ENCODE peak calls at places on chromosomes 1 and 21, in nine cellular contexts. E, K, M, I, W, Q, Y, R and Z are unnamed samples.

GRCh38 chr1:8169364-8170058 is 143.4 kb upstream of the ERRFI1 start:
- DNase-seq in R (no peak), I (peak; percentile 80), W (no peak), Y (peak; percentile 96), E (peak; percentile 87), M (peak; percentile 19), Q (no peak), K (peak; percentile 72), Z (peak; percentile 78)

GRCh38 chr1:94265931-94266330 is 28.5 kb upstream of the ARHGAP29 start:
- DNase-seq in M (no peak), I (no peak), Y (no peak), E (no peak), K (no peak), W (no peak), Q (no peak), R (no peak), Z (no peak)

GRCh38 chr1:77322061-77322900 is 40.5 kb downstream of the AK5 start:
- DNase-seq in Y (peak; percentile 47), M (no peak), I (no peak), Q (peak; percentile 51), W (no peak), R (no peak), E (no peak), K (no peak), Z (peak; percentile 85)

GRCh38 chr1:230371923-230372703 is 54.0 kb downstream of the PGBD5 start:
- DNase-seq in K (no peak), Q (no peak), W (no peak), E (no peak), I (no peak), R (no peak), M (no peak), Y (no peak), Z (no peak)

GRCh38 chr1:232319106-232319505 is 310.8 kb downstream of the SIPA1L2 start:
- DNase-seq in K (no peak), Q (no peak), W (no peak), R (peak; percentile 90), E (no peak), Y (no peak), I (no peak), M (no peak), Z (no peak)

GRCh38 chr1:179002552-179003345 is 22.9 kb upstream of the FAM20B start:
- DNase-seq in I (peak; percentile 87), W (peak; percentile 86), Q (no peak), E (peak; percentile 85), K (peak; percentile 52), Y (peak; percentile 67), R (peak; percentile 89), M (no peak), Z (peak; percentile 49)

GRCh38 chr1:240711020-240711419 is 99.1 kb upstream of the GREM2 start:
- DNase-seq in E (no peak), M (no peak), I (no peak), K (no peak), R (no peak), Q (no peak), W (no peak), Y (no peak), Z (no peak)

GRCh38 chr1:109067883-109068282 is 7.9 kb downstream of the TAF13 start:
- DNase-seq in K (no peak), R (no peak), M (no peak), Q (no peak), Y (no peak), W (no peak), E (no peak), I (no peak), Z (no peak)

GRCh38 chr1:184114818-184115398 is 63.4 kb downstream of the TSEN15 start:
- DNase-seq in W (no peak), K (no peak), R (no peak), Q (no peak), I (no peak), E (no peak), M (no peak), Y (no peak), Z (no peak)

GRCh38 chr1:185287451-185287850 is 29.6 kb downstream of the IVNS1ABP start:
- DNase-seq in I (no peak), K (no peak), E (no peak), Q (no peak), R (no peak), Y (no peak), W (no peak), M (no peak), Z (no peak)

GRCh38 chr1:40712997-40713396 is 21.5 kb downstream of the NFYC start:
- DNase-seq in R (no peak), W (no peak), I (no peak), E (no peak), K (no peak), Y (no peak), Q (no peak), M (peak; percentile 1), Z (no peak)

GRCh38 chr1:168485048-168485447 is 58.7 kb downstream of the XCL2 start:
- DNase-seq in M (no peak), K (peak; percentile 33), W (peak; percentile 67), I (no peak), Y (no peak), R (no peak), E (no peak), Q (no peak), Z (peak; percentile 50)

GRCh38 chr1:55586771-55587170 is 371.6 kb upstream of the USP24 start:
- DNase-seq in W (no peak), I (no peak), R (no peak), Q (no peak), M (no peak), E (no peak), K (no peak), Y (no peak), Z (no peak)

GRCh38 chr21:45236481-45236880 is 51.2 kb downstream of the POFUT2 start:
- DNase-seq in M (no peak), W (no peak), Q (no peak), R (no peak), E (no peak), I (no peak), Y (no peak), K (no peak), Z (no peak)
- TF ChIP-seq CTCF in M (no peak), W (no peak), Q (no peak), R (no peak), E (no peak), I (no peak), Y (no peak), K (no peak), Z (no peak)

DNA sequence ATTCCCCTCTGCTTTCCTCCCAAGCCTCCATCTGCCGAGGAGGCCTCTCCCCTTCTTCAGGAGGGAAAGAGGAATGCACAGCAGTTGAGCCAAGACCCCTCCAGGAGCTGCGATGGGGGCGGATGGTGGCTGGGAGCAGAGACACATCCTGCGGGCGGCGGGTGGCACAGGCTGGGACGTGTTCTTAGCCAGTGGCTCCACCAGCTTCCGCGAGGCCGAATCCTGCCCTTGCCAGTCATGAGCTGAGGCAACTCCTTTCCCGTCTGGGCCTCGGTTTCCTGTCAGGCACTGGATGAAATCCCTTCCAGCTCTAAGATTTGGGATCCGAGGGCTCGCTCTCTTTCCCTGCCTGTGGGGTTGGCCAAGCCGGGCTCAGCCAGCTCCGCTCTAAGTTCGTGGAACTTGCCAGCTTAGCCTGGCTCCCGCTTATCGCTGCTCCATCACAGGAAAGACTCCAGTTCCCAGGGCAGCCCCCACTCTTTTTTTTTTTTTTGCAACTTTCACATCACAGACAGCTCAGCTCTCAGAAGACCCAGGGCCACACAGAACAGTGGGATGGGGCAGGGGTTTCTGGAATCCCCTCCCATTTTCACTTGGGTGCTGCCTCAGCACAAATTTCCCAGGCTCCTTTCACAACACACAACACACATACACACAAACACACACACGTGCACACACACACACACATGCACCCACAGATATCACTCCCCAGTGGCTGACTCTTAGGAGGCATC is 504 bp downstream of the MYOM3 start:
- DNase-seq in K (no peak), R (no peak), E (no peak), I (no peak), Q (no peak), W (peak; percentile 83), Y (no peak), M (no peak), Z (no peak)
- H3K4me3 ChIP-seq in K (no peak overlapping the region), R (no peak overlapping the region), E (no peak overlapping the region), I (no peak overlapping the region), Q (no peak overlapping the region), W (no peak overlapping the region), Y (no peak overlapping the region), M (no peak overlapping the region), Z (no peak overlapping the region)

GRCh38 chr21:40562603-40563002 is 284.4 kb downstream of the DSCAM start:
- DNase-seq in Q (no peak), Y (no peak), R (no peak), I (no peak), K (no peak), E (no peak), W (no peak), M (no peak), Z (no peak)

GRCh38 chr21:40568756-40569155 is 278.2 kb downstream of the DSCAM start:
- DNase-seq in I (no peak), M (no peak), W (no peak), Y (no peak), E (no peak), K (no peak), R (no peak), Q (no peak), Z (no peak)

GRCh38 chr21:40563845-40564717 is 282.9 kb downstream of the DSCAM start:
- DNase-seq in E (no peak), M (no peak), W (no peak), R (no peak), Y (no peak), I (no peak), K (no peak), Q (no peak), Z (no peak)

DNA sequence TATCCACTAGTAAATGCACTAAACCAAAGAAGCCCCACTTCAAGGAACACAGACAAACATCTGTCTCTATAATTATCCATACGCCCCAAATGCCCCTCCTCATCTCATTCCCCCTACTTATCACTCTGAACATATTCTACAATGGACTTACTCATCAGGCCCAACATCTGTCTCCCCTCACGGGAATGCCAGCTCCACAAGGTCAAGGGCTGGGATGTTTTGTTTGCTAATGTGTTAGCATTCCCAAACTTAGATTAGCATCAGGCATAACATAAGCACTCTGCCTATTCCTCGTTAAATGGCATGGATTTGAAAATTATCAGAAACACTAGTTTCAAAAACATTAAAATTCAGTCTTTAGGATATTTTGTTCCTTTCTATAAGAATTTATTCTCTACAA is 279.4 kb downstream of the DSCAM start:
- DNase-seq in I (no peak), Y (no peak), M (no peak), E (no peak), R (no peak), Q (no peak), K (no peak), W (no peak), Z (no peak)
- TF ChIP-seq CTCF in I (no peak), Y (no peak), M (no peak), E (no peak), R (no peak), Q (no peak), K (no peak), W (no peak), Z (no peak)

DNA sequence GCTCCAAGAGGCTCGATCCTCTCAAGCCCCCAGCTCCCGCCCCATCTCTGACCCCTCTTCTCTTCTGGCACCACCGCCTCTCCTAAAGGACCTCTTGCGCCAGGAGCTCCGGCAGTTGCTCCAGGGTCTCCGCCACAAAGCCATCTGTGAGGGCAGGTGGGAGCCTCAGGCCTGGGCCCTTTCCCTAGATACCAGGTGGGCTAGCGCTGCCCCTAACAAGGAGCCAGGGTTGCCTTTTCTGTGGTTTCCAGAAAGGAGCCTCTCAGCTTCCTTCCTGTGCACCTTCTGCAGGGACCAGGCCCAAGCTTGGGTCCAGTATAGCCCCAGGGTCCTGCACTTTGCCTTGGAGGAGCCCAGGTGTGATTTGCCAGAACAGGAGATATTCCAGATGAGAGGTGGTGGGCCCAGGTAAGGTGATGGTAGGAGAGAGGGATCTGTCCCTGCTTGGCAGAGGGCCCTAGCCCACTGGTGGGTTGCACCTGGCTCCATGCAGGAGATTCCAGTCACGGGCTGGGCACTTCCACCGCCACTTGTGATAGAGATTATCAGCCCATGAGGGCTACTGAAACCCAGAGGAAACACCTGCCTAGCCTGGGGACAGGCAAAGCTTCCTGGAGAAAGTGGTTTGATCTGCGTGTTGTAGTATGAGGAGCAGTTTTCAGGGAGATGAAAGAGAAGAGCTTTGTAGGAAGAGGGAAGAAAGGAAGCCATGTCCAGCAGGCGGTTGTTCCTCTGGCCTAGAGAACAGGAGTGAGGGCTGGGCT is 1.0 kb downstream of the CCDC24 start:
- DNase-seq in W (no peak), Y (no peak), E (no peak), Q (no peak), R (no peak), I (no peak), M (no peak), K (no peak), Z (no peak)
- H3K4me3 ChIP-seq in W (peak overlapping the region; percentile 71), Y (peak overlapping the region; percentile 55), E (no peak overlapping the region), Q (peak overlapping the region; percentile 72), R (peak overlapping the region; percentile 56), I (peak overlapping the region; percentile 76), M (peak overlapping the region; percentile 78), K (peak overlapping the region; percentile 68), Z (peak overlapping the region; percentile 52)